ENCODE peak calls at places on chromosomes 5 and 9, in seven cellular contexts. E, S, T, Z, I, X and R are unnamed samples.

GRCh38 chr9:78807286-78807685 is 510.4 kb downstream of the PSAT1 start:
- DNase-seq in E (no peak), S (no peak), T (no peak), Z (peak; percentile 21), I (no peak), X (no peak), R (no peak)

GRCh38 chr5:154474267-154474956 is 3.6 kb downstream of the HAND1 start:
- DNase-seq in E (no peak), S (peak; percentile 24), T (no peak), Z (no peak), I (peak; percentile 39), X (no peak), R (no peak)

GRCh38 chr5:171907731-171908343 is 98.6 kb downstream of the FBXW11 start:
- DNase-seq in E (peak; percentile 72), S (peak; percentile 75), T (peak; percentile 66), Z (peak; percentile 89), I (peak; percentile 60), X (no peak), R (peak; percentile 35)

GRCh38 chr9:131923132-131923671 is 156.5 kb downstream of the MED27 start:
- DNase-seq in E (no peak), S (no peak), T (no peak), Z (no peak), I (no peak), X (no peak), R (no peak)

GRCh38 chr5:97778451-97778850 is 595.4 kb upstream of the RIOK2 start:
- DNase-seq in E (peak; percentile 54), S (no peak), T (no peak), Z (no peak), I (no peak), X (no peak), R (no peak)

GRCh38 chr5:74095871-74096270 is 469.9 kb downstream of the ARHGEF28 start:
- DNase-seq in E (peak; percentile 37), S (no peak), T (peak; percentile 46), Z (peak; percentile 84), I (no peak), X (no peak), R (no peak)

GRCh38 chr5:92248518-92248917 is 865.4 kb upstream of the ARRDC3 start:
- DNase-seq in E (no peak), S (no peak), T (no peak), Z (no peak), I (no peak), X (no peak), R (no peak)

GRCh38 chr5:31382051-31382878 is 149.6 kb downstream of the DROSHA start:
- DNase-seq in E (peak; percentile 66), S (no peak), T (no peak), Z (no peak), I (peak; percentile 46), X (no peak), R (no peak)

GRCh38 chr9:111743275-111743674 is 51.5 kb downstream of the SHOC1 start:
- DNase-seq in E (peak; percentile 86), S (no peak), T (peak; percentile 65), Z (peak; percentile 58), I (no peak), X (no peak), R (no peak)

GRCh38 chr9:35342221-35342620 is 147.7 kb upstream of the RUSC2 start:
- DNase-seq in E (peak; percentile 35), S (no peak), T (no peak), Z (no peak), I (no peak), X (no peak), R (no peak)

GRCh38 chr5:173310861-173311515 is 17.2 kb downstream of the STC2 start:
- DNase-seq in E (peak; percentile 29), S (no peak), T (no peak), Z (no peak), I (no peak), X (no peak), R (no peak)

GRCh38 chr5:92801921-92802320 is 779.1 kb downstream of the NR2F1-AS1 start:
- DNase-seq in E (no peak), S (no peak), T (peak; percentile 56), Z (no peak), I (no peak), X (no peak), R (no peak)

GRCh38 chr5:157926171-157926671 is 67.3 kb upstream of the CLINT1 start:
- DNase-seq in E (no peak), S (no peak), T (no peak), Z (no peak), I (no peak), X (no peak), R (no peak)
- H2BK5ac ChIP-seq in E (no peak overlapping the region), S (no peak overlapping the region), T (no peak overlapping the region), Z (no peak overlapping the region), I (no peak overlapping the region), X (peak overlapping the region; percentile 15), R (no peak overlapping the region)

GRCh38 chr5:139630855-139631254 is 17.3 kb upstream of the CXXC5 start:
- DNase-seq in E (no peak), S (no peak), T (no peak), Z (no peak), I (no peak), X (no peak), R (no peak)
- H2BK5ac ChIP-seq in E (no peak overlapping the region), S (no peak overlapping the region), T (no peak overlapping the region), Z (no peak overlapping the region), I (no peak overlapping the region), X (no peak overlapping the region), R (no peak overlapping the region)

DNA sequence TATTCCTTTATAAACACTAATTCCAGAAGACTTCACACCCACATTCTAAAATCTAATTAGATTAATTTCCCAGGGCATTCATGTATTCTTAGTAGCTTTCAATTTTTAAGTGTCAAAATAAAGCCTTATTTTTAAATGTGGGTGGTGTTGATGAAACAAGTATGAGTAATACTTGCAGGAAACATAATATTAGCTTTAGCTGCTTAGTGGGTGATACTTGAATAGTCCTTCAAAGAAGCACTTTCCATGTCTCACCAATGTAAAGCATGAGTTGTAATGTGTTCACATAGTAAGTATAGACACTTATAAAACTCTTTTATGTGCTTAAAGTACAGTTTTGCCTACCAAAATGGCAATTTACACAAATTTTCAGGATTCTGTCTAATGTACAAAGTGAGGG is 6.9 kb downstream of the FNBP1 start:
- DNase-seq in E (peak; percentile 65), S (no peak), T (peak; percentile 53), Z (no peak), I (no peak), X (no peak), R (no peak)
- H2BK5ac ChIP-seq in E (no peak overlapping the region), S (no peak overlapping the region), T (no peak overlapping the region), Z (no peak overlapping the region), I (no peak overlapping the region), X (no peak overlapping the region), R (no peak overlapping the region)

DNA sequence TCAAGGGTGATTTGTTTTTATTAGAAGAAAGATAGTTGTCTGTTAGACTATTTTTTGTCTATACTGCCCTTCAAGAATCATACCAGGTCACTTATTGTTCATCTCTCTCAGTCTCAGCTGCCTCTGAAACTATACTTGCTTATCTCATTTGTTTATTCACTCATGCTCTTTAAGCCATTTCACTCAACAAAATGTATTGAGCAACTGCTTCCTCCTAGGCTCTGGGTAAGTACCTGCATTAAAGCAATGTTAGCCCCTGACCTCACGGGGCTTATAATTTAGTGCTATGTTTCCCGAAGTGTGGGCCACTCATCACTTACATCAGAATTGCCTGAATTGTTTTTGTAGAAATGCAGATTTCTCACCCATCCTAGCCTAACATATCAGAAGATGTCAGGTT is 100.9 kb downstream of the DPYSL3 start:
- DNase-seq in E (peak; percentile 42), S (no peak), T (no peak), Z (no peak), I (no peak), X (no peak), R (no peak)
- H2BK5ac ChIP-seq in E (no peak overlapping the region), S (no peak overlapping the region), T (no peak overlapping the region), Z (no peak overlapping the region), I (no peak overlapping the region), X (no peak overlapping the region), R (no peak overlapping the region)

GRCh38 chr9:25681270-25681669 is 3.0 kb upstream of the TUSC1 start:
- DNase-seq in E (peak; percentile 86), S (no peak), T (peak; percentile 15), Z (peak; percentile 13), I (no peak), X (no peak), R (no peak)
- H2BK5ac ChIP-seq in E (peak overlapping the region; percentile 62), S (no peak overlapping the region), T (no peak overlapping the region), Z (no peak overlapping the region), I (no peak overlapping the region), X (no peak overlapping the region), R (no peak overlapping the region)

GRCh38 chr5:10216107-10216506 is 33.6 kb downstream of the ATPSCKMT start:
- DNase-seq in E (no peak), S (no peak), T (no peak), Z (no peak), I (no peak), X (no peak), R (no peak)
- H2BK5ac ChIP-seq in E (no peak overlapping the region), S (no peak overlapping the region), T (no peak overlapping the region), Z (no peak overlapping the region), I (no peak overlapping the region), X (no peak overlapping the region), R (no peak overlapping the region)

GRCh38 chr5:135276151-135276550 is 122.9 kb downstream of the MACROH2A1 start:
- DNase-seq in E (no peak), S (no peak), T (no peak), Z (no peak), I (no peak), X (no peak), R (no peak)
- H2BK5ac ChIP-seq in E (peak overlapping the region; percentile 93), S (no peak overlapping the region), T (no peak overlapping the region), Z (no peak overlapping the region), I (no peak overlapping the region), X (no peak overlapping the region), R (no peak overlapping the region)

GRCh38 chr5:181203093-181203711 is 1.8 kb downstream of the TRIM7 start:
- DNase-seq in E (peak; percentile 23), S (no peak), T (peak; percentile 38), Z (peak; percentile 50), I (no peak), X (no peak), R (no peak)
- H2BK5ac ChIP-seq in E (no peak overlapping the region), S (no peak overlapping the region), T (no peak overlapping the region), Z (no peak overlapping the region), I (no peak overlapping the region), X (no peak overlapping the region), R (no peak overlapping the region)

DNA sequence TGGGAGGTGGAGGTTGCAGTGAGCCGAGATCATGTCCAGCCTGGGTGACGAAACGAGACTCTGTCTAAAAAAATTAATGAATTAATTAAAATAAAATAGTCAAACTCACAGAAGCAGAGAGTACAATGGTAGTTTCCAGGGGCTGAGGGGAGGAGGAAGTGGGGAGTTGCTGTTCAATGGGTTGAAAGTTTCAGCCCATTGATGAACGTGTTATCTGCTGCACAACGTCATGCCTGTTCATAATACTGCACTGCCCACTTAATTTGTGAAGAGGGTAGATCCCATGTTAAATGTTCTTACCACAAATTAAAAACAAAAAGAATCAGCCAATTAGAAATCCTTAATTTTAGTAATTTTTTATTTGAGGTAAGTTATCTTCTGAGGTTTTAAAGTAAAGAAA is 16.4 kb upstream of the RUFY1 start:
- DNase-seq in E (no peak), S (no peak), T (no peak), Z (no peak), I (no peak), X (no peak), R (no peak)
- H2BK5ac ChIP-seq in E (no peak overlapping the region), S (no peak overlapping the region), T (no peak overlapping the region), Z (no peak overlapping the region), I (no peak overlapping the region), X (no peak overlapping the region), R (no peak overlapping the region)

GRCh38 chr9:108194154-108194553 is 661.6 kb downstream of the ACTL7B start:
- DNase-seq in E (no peak), S (no peak), T (no peak), Z (no peak), I (no peak), X (no peak), R (no peak)
- H2BK5ac ChIP-seq in E (no peak overlapping the region), S (no peak overlapping the region), T (no peak overlapping the region), Z (no peak overlapping the region), I (no peak overlapping the region), X (no peak overlapping the region), R (no peak overlapping the region)